ENCODE peak calls at places on chromosomes 7 and 10, in six cellular contexts. S is PC-9, B is mammary epithelial cell, N is natural killer cell, D is GM10248, H is endothelial cell of umbilical vein. K is an unnamed sample.

GRCh38 chr7:32381024-32381601 is 109.1 kb downstream of the LSM5 start:
- DNase-seq in B (no peak), D (no peak), S (no peak), N (no peak), H (no peak), K (no peak)

GRCh38 chr7:146772581-146772980 is 656.0 kb downstream of the CNTNAP2 start:
- DNase-seq in D (no peak), H (no peak), B (no peak), S (no peak), N (no peak), K (no peak)

GRCh38 chr7:101223528-101223927 is 5.6 kb downstream of the ZNHIT1 start:
- DNase-seq in H (no peak), B (no peak), N (no peak), D (no peak), S (no peak), K (no peak)

GRCh38 chr10:22733992-22734391 is 19.6 kb upstream of the PIP4K2A start:
- DNase-seq in H (no peak), N (no peak), S (no peak), B (no peak), D (no peak), K (no peak)

GRCh38 chr7:141301544-141301943 is 227.7 kb downstream of the TMEM178B start:
- DNase-seq in N (no peak), B (no peak), S (no peak), D (no peak), H (no peak), K (no peak)

GRCh38 chr7:138658889-138659288 is 42.3 kb downstream of the SVOPL start:
- DNase-seq in H (no peak), D (no peak), B (no peak), S (peak; percentile 82), N (no peak), K (no peak)

GRCh38 chr10:527416-527815 is 162.1 kb downstream of the DIP2C start:
- DNase-seq in N (no peak), B (no peak), D (no peak), S (no peak), H (no peak), K (no peak)

GRCh38 chr10:21445161-21445560 is 80.3 kb downstream of the SKIDA1 start:
- DNase-seq in H (no peak), S (no peak), B (no peak), N (no peak), D (no peak), K (no peak)

GRCh38 chr10:130808243-130808642 is 503.3 kb downstream of the TCERG1L start:
- DNase-seq in S (no peak), D (no peak), H (no peak), B (no peak), N (no peak), K (no peak)

GRCh38 chr10:108850138-108850854 is 1073.0 kb downstream of the XPNPEP1 start:
- DNase-seq in S (no peak), H (no peak), N (no peak), B (no peak), D (peak; percentile 21), K (peak; percentile 72)

GRCh38 chr10:86747796-86748581 is 8.4 kb upstream of the BMPR1A start:
- DNase-seq in H (peak; percentile 92), S (no peak), N (no peak), B (no peak), D (no peak), K (no peak)

GRCh38 chr7:35446091-35446490 is 192.2 kb upstream of the TBX20 start:
- DNase-seq in H (no peak), D (no peak), B (no peak), N (no peak), S (no peak), K (no peak)

GRCh38 chr7:130488376-130489139 is 3.3 kb upstream of the MEST start:
- DNase-seq in B (no peak), N (no peak), S (no peak), D (no peak), H (no peak), K (no peak)

GRCh38 chr7:9226500-9226899 is 793.1 kb downstream of the NXPH1 start:
- DNase-seq in S (no peak), H (no peak), N (no peak), B (no peak), D (no peak), K (no peak)

GRCh38 chr7:14911077-14911476 is 8.5 kb upstream of the DGKB start:
- DNase-seq in D (no peak), N (no peak), H (no peak), B (no peak), S (no peak), K (no peak)
- TF ChIP-seq CTCF in D (no peak), N (no peak), H (no peak), B (no peak), S (no peak), K (no peak)

GRCh38 chr10:62648941-62649340 is 155.6 kb upstream of the ADO start:
- DNase-seq in N (no peak), H (no peak), S (no peak), B (no peak), D (no peak), K (no peak)
- TF ChIP-seq CTCF in N (no peak), H (no peak), S (no peak), B (no peak), D (no peak), K (no peak)

GRCh38 chr7:75856562-75856961 is 22.3 kb upstream of the RHBDD2 start:
- DNase-seq in N (no peak), S (no peak), B (no peak), H (no peak), D (no peak), K (no peak)
- TF ChIP-seq CTCF in N (no peak), S (no peak), B (no peak), H (no peak), D (no peak), K (no peak)

GRCh38 chr7:107056728-107057473 is 12.4 kb downstream of the PRKAR2B start:
- DNase-seq in N (no peak), B (no peak), S (no peak), D (no peak), H (no peak), K (no peak)

GRCh38 chr7:107059468-107059867 is 15.0 kb downstream of the PRKAR2B start:
- DNase-seq in S (no peak), D (no peak), B (no peak), N (no peak), H (no peak), K (no peak)

GRCh38 chr7:107057474-107057833 is 12.9 kb downstream of the PRKAR2B start:
- DNase-seq in D (no peak), S (no peak), H (no peak), N (no peak), B (no peak), K (no peak)
- TF ChIP-seq CTCF in D (no peak), S (no peak), H (no peak), N (no peak), B (no peak), K (no peak)

DNA sequence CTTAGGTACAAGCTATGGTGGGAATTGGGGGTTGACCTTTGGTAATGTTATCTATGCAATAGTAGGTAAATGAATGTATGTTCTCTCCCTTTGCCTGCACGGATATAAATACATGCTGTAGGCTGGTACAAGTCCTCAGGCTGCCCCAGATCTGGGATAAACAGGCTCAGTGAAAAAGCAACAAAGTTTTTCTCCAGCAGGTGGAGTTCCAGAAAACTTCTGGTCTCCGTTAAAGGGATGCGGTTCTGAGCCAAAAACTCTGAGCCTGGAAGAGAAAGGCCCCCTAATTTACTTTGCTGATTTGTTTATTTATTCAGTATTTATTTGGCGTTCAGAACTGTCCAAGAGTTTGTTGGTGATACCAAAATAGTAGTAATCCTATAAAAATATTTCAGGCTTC is 204.7 kb downstream of the ADRA2A start:
- DNase-seq in N (no peak), H (no peak), S (no peak), D (no peak), B (peak; percentile 1), K (no peak)
- TF ChIP-seq CTCF in N (no peak), H (no peak), S (peak; percentile 36), D (no peak), B (peak; percentile 25), K (peak; percentile 30)

GRCh38 chr10:117886766-117887165 is 160.0 kb downstream of the RAB11FIP2 start:
- DNase-seq in B (no peak), N (no peak), H (no peak), D (no peak), S (no peak), K (no peak)
- TF ChIP-seq CTCF in B (no peak), N (no peak), H (no peak), D (no peak), S (no peak), K (no peak)

GRCh38 chr7:148761499-148762278 is 63.0 kb downstream of the CUL1 start:
- DNase-seq in B (no peak), N (no peak), H (no peak), S (no peak), D (no peak), K (no peak)
- TF ChIP-seq CTCF in B (no peak), N (no peak), H (no peak), S (no peak), D (no peak), K (no peak)

K was measured in GM06990.